ENCODE peak calls at places on chromosomes 13 and 19, in four cellular contexts. P is GM23338, T is heart left ventricle, K is IMR-90. A is an unnamed sample.

GRCh38 chr19:12603714-12604113 is 6.9 kb downstream of the ZNF490 start:
- DNase-seq in K (peak; percentile 67), P (no peak), T (no peak), A (no peak)

GRCh38 chr19:55451522-55452380 is 8.7 kb upstream of the SHISA7 start:
- DNase-seq in T (no peak), P (no peak), K (no peak), A (no peak)

GRCh38 chr13:43339843-43340550 is 316.6 kb downstream of the DNAJC15 start:
- DNase-seq in T (no peak), K (peak; percentile 41), P (no peak), A (no peak)

GRCh38 chr13:49649244-49649962 is 21.1 kb downstream of the ARL11 start:
- DNase-seq in K (peak; percentile 68), T (no peak), P (peak; percentile 68), A (no peak)

GRCh38 chr19:52516191-52516590 is 11.3 kb upstream of the ZNF808 start:
- DNase-seq in P (peak; percentile 36), K (no peak), T (no peak), A (no peak)

GRCh38 chr13:27131202-27131623 is 40.4 kb downstream of the USP12 start:
- DNase-seq in T (no peak), P (peak; percentile 45), K (peak; percentile 55), A (no peak)

GRCh38 chr13:94154362-94154761 is 325.1 kb downstream of the DCT start:
- DNase-seq in P (no peak), T (no peak), K (peak; percentile 35), A (no peak)

GRCh38 chr13:39603424-39603947 is 493 bp upstream of the LHFPL6 start:
- DNase-seq in T (peak; percentile 35), K (peak; percentile 24), P (peak; percentile 47), A (no peak)

GRCh38 chr19:6020166-6020967 is 42.4 kb upstream of the RANBP3 start:
- DNase-seq in K (no peak), P (no peak), T (no peak), A (peak; percentile 78)

GRCh38 chr19:42038675-42039074 is 31.3 kb downstream of the GRIK5 start:
- DNase-seq in P (no peak), T (peak; percentile 74), K (no peak), A (no peak)

GRCh38 chr19:43148233-43148632 is 38.1 kb downstream of the PSG5 start:
- DNase-seq in T (no peak), P (no peak), K (peak; percentile 93), A (no peak)

GRCh38 chr13:98575876-98576214 is 1.1 kb downstream of the STK24 start:
- DNase-seq in T (no peak), K (no peak), P (no peak), A (no peak)

GRCh38 chr13:48531416-48532145 is 1.3 kb downstream of the RCBTB2 start:
- DNase-seq in P (no peak), T (no peak), K (no peak), A (no peak)

GRCh38 chr13:26497991-26498423 is 59.5 kb upstream of the WASF3 start:
- DNase-seq in T (no peak), K (peak; percentile 96), P (no peak), A (no peak)

GRCh38 chr19:8831373-8831772 is 731 bp downstream of the ZNF558 start:
- DNase-seq in T (no peak), P (no peak), K (no peak), A (no peak)

GRCh38 chr13:66210677-66211076 is 1019.5 kb downstream of the PCDH9 start:
- DNase-seq in P (no peak), T (no peak), K (peak; percentile 91), A (no peak)

GRCh38 chr19:5218963-5219530 is 121.6 kb downstream of the PTPRS start:
- DNase-seq in P (no peak), T (no peak), K (no peak), A (no peak)

GRCh38 chr19:17125728-17126677 is 50.4 kb downstream of the MYO9B start:
- DNase-seq in P (peak; percentile 41), T (peak; percentile 74), K (peak; percentile 25), A (no peak)

GRCh38 chr19:49687566-49688316 is 1.7 kb upstream of the ADM5 start:
- DNase-seq in K (no peak), P (peak; percentile 55), T (no peak), A (no peak)

GRCh38 chr13:111458001-111458531 is 137.6 kb downstream of the TEX29 start:
- DNase-seq in P (no peak), K (no peak), T (no peak), A (no peak)

GRCh38 chr19:37999309-38000213 is 92.6 kb downstream of the SIPA1L3 start:
- DNase-seq in P (no peak), T (peak; percentile 55), K (peak; percentile 98), A (no peak)

GRCh38 chr13:105035092-105035491 is 1500.4 kb downstream of the EFNB2 start:
- DNase-seq in T (no peak), P (no peak), K (no peak), A (no peak)

GRCh38 chr19:28868836-28869235 is 344.1 kb downstream of the UQCRFS1 start:
- DNase-seq in K (no peak), T (no peak), P (no peak), A (no peak)

GRCh38 chr19:37506387-37507166 is at the start of gene ZNF793:
- DNase-seq in T (peak; percentile 84), P (peak; percentile 93), K (peak; percentile 54), A (no peak)

GRCh38 chr13:40668335-40668734 is 1.9 kb upstream of the FOXO1 start:
- DNase-seq in T (peak; percentile 50), P (peak; percentile 80), K (no peak), A (no peak)

GRCh38 chr19:46529622-46530451 is 34.2 kb upstream of the PNMA8B start:
- DNase-seq in K (peak; percentile 54), T (peak; percentile 56), P (peak; percentile 78), A (no peak)

GRCh38 chr13:52737451-52737850 is 2.2 kb downstream of the CNMD start:
- DNase-seq in K (no peak), P (no peak), T (no peak), A (no peak)

GRCh38 chr13:101144808-101145419 is 271.4 kb downstream of the NALCN start:
- DNase-seq in P (peak; percentile 78), T (no peak), K (peak; percentile 71), A (no peak)

GRCh38 chr19:51702103-51702753 is 9.1 kb downstream of the SPACA6 start:
- DNase-seq in K (peak; percentile 24), P (peak; percentile 93), T (peak; percentile 75), A (no peak)

GRCh38 chr13:24648271-24648670 is 31.9 kb upstream of the ATP12A start:
- DNase-seq in K (no peak), T (no peak), P (no peak), A (no peak)

GRCh38 chr13:18235172-18235571 is 946.5 kb downstream of the TUBA3C start:
- DNase-seq in T (no peak), K (no peak), P (no peak), A (no peak)

GRCh38 chr13:49082653-49083536 is 107.2 kb downstream of the FNDC3A start:
- DNase-seq in P (no peak), T (no peak), K (peak; percentile 96), A (no peak)

GRCh38 chr13:45276887-45277286 is 64.1 kb downstream of the TPT1 start:
- DNase-seq in K (no peak), T (no peak), P (no peak), A (no peak)

GRCh38 chr13:41542281-41542680 is 84.9 kb downstream of the RGCC start:
- DNase-seq in T (no peak), K (no peak), P (no peak), A (no peak)

DNA sequence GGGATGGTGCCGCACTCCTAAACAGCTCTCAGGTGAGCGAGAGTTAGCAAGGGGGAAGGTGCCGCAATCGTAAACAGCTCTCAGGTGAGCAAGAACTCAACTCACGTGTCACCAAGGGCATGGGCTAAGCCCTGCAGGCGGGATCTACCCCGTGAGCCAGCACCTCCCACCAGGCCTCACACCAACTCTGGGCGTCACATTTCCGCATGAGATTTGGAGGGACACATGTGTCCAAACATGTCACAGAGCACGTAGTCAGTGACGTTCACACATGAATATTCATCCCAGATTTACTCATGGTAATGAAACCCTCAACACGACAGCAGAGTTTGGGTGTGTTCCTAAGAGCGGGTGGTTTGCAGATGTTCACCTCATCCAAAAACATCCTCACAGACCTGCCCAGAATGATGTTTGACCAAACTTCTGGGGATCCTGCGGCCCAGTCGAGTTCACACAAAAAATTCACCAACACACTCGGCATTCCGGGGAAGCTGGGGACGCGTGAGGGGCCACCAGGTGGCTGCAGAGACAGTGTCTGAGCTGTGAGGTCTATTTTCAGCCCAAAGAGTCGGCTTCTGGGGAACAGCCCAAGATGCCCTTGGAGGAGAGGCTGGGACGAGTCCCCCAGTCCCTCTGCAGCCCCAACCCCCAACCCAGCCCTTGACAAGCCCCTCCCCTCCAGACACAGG is 19.6 kb downstream of the C2CD4C start:
- DNase-seq in K (no peak), T (no peak), P (no peak), A (peak; percentile 63)
- TF ChIP-seq CTCF in K (no peak), T (no peak), P (no peak), A (no peak)

GRCh38 chr13:23349127-23349897 is 84.2 kb downstream of the SACS start:
- DNase-seq in P (no peak), T (no peak), K (no peak), A (no peak)

GRCh38 chr13:23347601-23348000 is 85.9 kb downstream of the SACS start:
- DNase-seq in P (no peak), T (no peak), K (no peak), A (no peak)

GRCh38 chr13:23350009-23350408 is 83.5 kb downstream of the SACS start:
- DNase-seq in K (no peak), T (no peak), P (no peak), A (no peak)

GRCh38 chr13:23344923-23345322 is 88.6 kb downstream of the SACS start:
- DNase-seq in P (no peak), K (no peak), T (no peak), A (no peak)

GRCh38 chr13:23348270-23349126 is 85.0 kb downstream of the SACS start:
- DNase-seq in P (peak; percentile 14), K (no peak), T (no peak), A (no peak)
- TF ChIP-seq CTCF in P (peak; percentile 37), K (peak; percentile 7), T (no peak), A (peak; percentile 40)

GRCh38 chr19:482186-483041 is 13.9 kb upstream of the MADCAM1 start:
- DNase-seq in T (no peak), P (no peak), K (no peak), A (no peak)
- TF ChIP-seq CTCF in T (no peak), P (peak; percentile 26), K (no peak), A (peak; percentile 17)

GRCh38 chr13:110364081-110364480 is 57.0 kb downstream of the COL4A2 start:
- DNase-seq in T (no peak), K (no peak), P (no peak), A (no peak)

GRCh38 chr13:110360598-110360997 is 53.5 kb downstream of the COL4A2 start:
- DNase-seq in P (no peak), K (no peak), T (no peak), A (no peak)

GRCh38 chr13:110361365-110361911 is 54.4 kb downstream of the COL4A2 start:
- DNase-seq in P (no peak), T (peak; percentile 79), K (peak; percentile 88), A (no peak)

GRCh38 chr13:110365876-110366275 is 58.8 kb downstream of the COL4A2 start:
- DNase-seq in K (no peak), P (no peak), T (no peak), A (no peak)

GRCh38 chr13:110363009-110363408 is 55.9 kb downstream of the COL4A2 start:
- DNase-seq in K (no peak), T (no peak), P (peak; percentile 64), A (no peak)
- TF ChIP-seq CTCF in K (peak; percentile 29), T (no peak), P (peak; percentile 56), A (peak; percentile 59)

GRCh38 chr19:13959962-13960862 is 7.9 kb downstream of the DCAF15 start:
- DNase-seq in P (peak; percentile 70), T (no peak), K (no peak), A (no peak)
- TF ChIP-seq CTCF in P (peak; percentile 43), T (peak; percentile 29), K (peak; percentile 29), A (peak; percentile 48)

GRCh38 chr19:10653482-10653731 is 739 bp upstream of the ILF3 start:
- DNase-seq in K (no peak), P (no peak), T (no peak), A (no peak)
- TF ChIP-seq CTCF in K (no peak), P (no peak), T (no peak), A (no peak)

A was measured in chondrocyte.